ENCODE peak calls at places on chromosome 18, in six cellular contexts. I is fibroblast of lung; T is prostate gland; X is stimulated activated CD8-positive, alpha-beta memory T cell treated with anti-CD3 and anti-CD28 coated beads, Interleukin-4, amount 100 ng/mL, for 4 hours; E is G401; Y is cortex of kidney. N is an unnamed sample.
A peak's percentile ranks its signal among the peaks of the same experiment; 100 is the strongest.

GRCh38 chr18:60235164-60235563 is 137.4 kb downstream of the MC4R start:
- DNase-seq in I (no peak), T (no peak), X (no peak), E (no peak), Y (no peak), N (no peak)

GRCh38 chr18:2901405-2901989 is 54.7 kb downstream of the EMILIN2 start:
- DNase-seq in I (peak; percentile 73), T (no peak), X (no peak), E (no peak), Y (no peak), N (no peak)

GRCh38 chr18:8960740-8961657 is 141.5 kb upstream of the NDUFV2 start:
- DNase-seq in I (peak; percentile 76), T (no peak), X (no peak), E (no peak), Y (no peak), N (peak; percentile 95)

GRCh38 chr18:2848145-2848878 is 1.5 kb downstream of the EMILIN2 start:
- DNase-seq in I (peak; percentile 20), T (no peak), X (no peak), E (no peak), Y (no peak), N (no peak)

GRCh38 chr18:73283788-73284187 is 416.0 kb upstream of the NETO1 start:
- DNase-seq in I (peak; percentile 10), T (no peak), X (no peak), E (no peak), Y (no peak), N (no peak)

GRCh38 chr18:12745095-12745820 is 42.4 kb downstream of the PSMG2 start:
- DNase-seq in I (no peak), T (no peak), X (no peak), E (no peak), Y (no peak), N (peak; percentile 81)

GRCh38 chr18:50751490-50751889 is 68.3 kb downstream of the MRO start:
- DNase-seq in I (no peak), T (no peak), X (no peak), E (no peak), Y (no peak), N (no peak)

GRCh38 chr18:35322486-35323258 is 21.5 kb downstream of the ZNF24 start:
- DNase-seq in I (no peak), T (no peak), X (no peak), E (no peak), Y (no peak), N (peak; percentile 73)

GRCh38 chr18:57864615-57865121 is 61.6 kb upstream of the ATP8B1 start:
- DNase-seq in I (no peak), T (no peak), X (no peak), E (no peak), Y (no peak), N (peak; percentile 27)

GRCh38 chr18:51107594-51108305 is 77.7 kb downstream of the SMAD4 start:
- DNase-seq in I (no peak), T (no peak), X (no peak), E (no peak), Y (no peak), N (peak; percentile 46)

GRCh38 chr18:34122724-34123334 is 101.9 kb downstream of the NOL4 start:
- DNase-seq in I (peak; percentile 74), T (peak; percentile 11), X (no peak), E (peak; percentile 74), Y (no peak), N (peak; percentile 65)

GRCh38 chr18:79856119-79857080 is 58.7 kb downstream of the KCNG2 start:
- DNase-seq in I (peak; percentile 18), T (no peak), X (no peak), E (peak; percentile 41), Y (no peak), N (peak; percentile 3)

GRCh38 chr18:27964811-27965210 is 212.1 kb downstream of the CDH2 start:
- DNase-seq in I (no peak), T (no peak), X (no peak), E (no peak), Y (no peak), N (peak; percentile 78)

GRCh38 chr18:63147973-63148372 is 171.6 kb downstream of the BCL2 start:
- DNase-seq in I (no peak), T (no peak), X (no peak), E (no peak), Y (no peak), N (no peak)

GRCh38 chr18:13993730-13994129 is 78.4 kb upstream of the MC2R start:
- DNase-seq in I (no peak), T (no peak), X (no peak), E (no peak), Y (no peak), N (no peak)

GRCh38 chr18:24976502-24976901 is 375.5 kb downstream of the ZNF521 start:
- DNase-seq in I (no peak), T (no peak), X (no peak), E (no peak), Y (no peak), N (no peak)

GRCh38 chr18:50061876-50062517 is 132.9 kb downstream of the MYO5B start:
- DNase-seq in I (no peak), T (no peak), X (no peak), E (no peak), Y (no peak), N (no peak)

GRCh38 chr18:28834889-28835288 is 658.0 kb upstream of the CDH2 start:
- DNase-seq in I (peak; percentile 23), T (no peak), X (no peak), E (no peak), Y (no peak), N (peak; percentile 92)

GRCh38 chr18:79802298-79802697 is 4.6 kb downstream of the KCNG2 start:
- DNase-seq in I (no peak), T (no peak), X (no peak), E (no peak), Y (no peak), N (no peak)

GRCh38 chr18:79191418-79191817 is 122.2 kb downstream of the ATP9B start:
- DNase-seq in I (no peak), T (no peak), X (no peak), E (no peak), Y (no peak), N (no peak)

GRCh38 chr18:58911766-58912165 is 47.1 kb downstream of the ZNF532 start:
- DNase-seq in I (no peak), T (no peak), X (no peak), E (no peak), Y (no peak), N (no peak)

GRCh38 chr18:63262369-63263335 is 56.9 kb downstream of the BCL2 start:
- DNase-seq in I (no peak), T (no peak), X (no peak), E (peak; percentile 18), Y (no peak), N (no peak)

GRCh38 chr18:49677762-49678398 is 116.0 kb downstream of the LIPG start:
- DNase-seq in I (no peak), T (no peak), X (no peak), E (peak; percentile 67), Y (no peak), N (no peak)

GRCh38 chr18:76467371-76468190 is 27.5 kb downstream of the ZNF516 start:
- DNase-seq in I (no peak), T (no peak), X (no peak), E (no peak), Y (no peak), N (no peak)

GRCh38 chr18:809985-810642 is 1.9 kb downstream of the YES1 start:
- DNase-seq in I (no peak), T (no peak), X (no peak), E (no peak), Y (no peak), N (no peak)

GRCh38 chr18:57273194-57273593 is 79.2 kb upstream of the ST8SIA3 start:
- DNase-seq in I (no peak), T (peak; percentile 12), X (no peak), E (no peak), Y (no peak), N (no peak)

GRCh38 chr18:35713545-35713944 is 132.0 kb downstream of the GALNT1 start:
- DNase-seq in I (peak; percentile 20), T (no peak), X (no peak), E (no peak), Y (no peak), N (no peak)

GRCh38 chr18:7358989-7359726 is 128.3 kb downstream of the LRRC30 start:
- DNase-seq in I (no peak), T (no peak), X (no peak), E (no peak), Y (no peak), N (no peak)

GRCh38 chr18:48263913-48264506 is 145.2 kb downstream of the ZBTB7C start:
- DNase-seq in I (no peak), T (no peak), X (no peak), E (no peak), Y (no peak), N (peak; percentile 48)

GRCh38 chr18:37188016-37188791 is 359.3 kb downstream of the KIAA1328 start:
- DNase-seq in I (no peak), T (no peak), X (no peak), E (peak; percentile 73), Y (no peak), N (no peak)

GRCh38 chr18:79523738-79524180 is 128.0 kb downstream of the NFATC1 start:
- DNase-seq in I (no peak), T (no peak), X (peak; percentile 56), E (no peak), Y (no peak), N (no peak)